ENCODE peak calls at places on chromosomes 3 and 15, in ten cellular contexts. W, H, Q, G, Y, J, U, V, O and E are unnamed samples.

GRCh38 chr15:59501531-59502113 is 63.6 kb downstream of the FAM81A start:
- DNase-seq in G (no peak), W (peak; percentile 82), Q (no peak), U (no peak), H (no peak), J (peak; percentile 57), Y (no peak), O (peak; percentile 47), V (no peak), E (peak; percentile 29)

GRCh38 chr3:24428470-24428869 is 66.2 kb downstream of the THRB start:
- DNase-seq in H (no peak), Y (no peak), U (no peak), O (no peak), V (no peak), Q (no peak), W (no peak), G (no peak), J (no peak), E (no peak)

GRCh38 chr3:50599716-50600118 is 11.9 kb downstream of the CISH start:
- DNase-seq in W (no peak), G (peak; percentile 60), O (no peak), U (no peak), Q (no peak), J (no peak), Y (no peak), H (no peak), V (no peak), E (no peak)

GRCh38 chr15:92429378-92430066 is 35.8 kb downstream of the ST8SIA2 start:
- DNase-seq in U (no peak), G (no peak), Q (peak; percentile 3), W (peak; percentile 36), Y (no peak), J (no peak), V (no peak), H (peak; percentile 18), O (peak; percentile 28), E (peak; percentile 52)

GRCh38 chr3:182308328-182308727 is 485.0 kb upstream of the ATP11B start:
- DNase-seq in Y (no peak), U (no peak), G (no peak), J (no peak), V (no peak), O (no peak), Q (no peak), W (no peak), H (no peak), E (no peak)

GRCh38 chr15:85607141-85607806 is 187.5 kb downstream of the KLHL25 start:
- DNase-seq in G (no peak), W (peak; percentile 79), U (no peak), V (no peak), H (no peak), Y (no peak), O (no peak), Q (no peak), J (no peak), E (no peak)

GRCh38 chr3:36769926-36770325 is 5.6 kb upstream of the DCLK3 start:
- DNase-seq in W (no peak), Y (no peak), U (no peak), Q (no peak), H (no peak), J (no peak), G (no peak), O (no peak), V (no peak), E (no peak)

GRCh38 chr3:40971191-40972168 is 227.8 kb upstream of the CTNNB1 start:
- DNase-seq in G (peak; percentile 46), O (peak; percentile 95), W (peak; percentile 100), V (peak; percentile 75), Q (no peak), H (no peak), U (no peak), J (peak; percentile 73), Y (peak; percentile 95), E (peak; percentile 20)

GRCh38 chr3:113736548-113737089 is 9.4 kb downstream of the NAA50 start:
- DNase-seq in U (no peak), J (no peak), Q (no peak), O (no peak), Y (no peak), G (no peak), W (peak; percentile 83), H (no peak), V (peak; percentile 43), E (peak; percentile 46)

GRCh38 chr15:40377606-40378005 is 4.9 kb upstream of the KNSTRN start:
- DNase-seq in H (no peak), G (no peak), Q (no peak), Y (no peak), U (no peak), W (no peak), O (no peak), J (no peak), V (no peak), E (no peak)

GRCh38 chr15:73582961-73583360 is 50.2 kb downstream of the NPTN start:
- DNase-seq in G (no peak), H (no peak), V (no peak), Q (no peak), U (no peak), O (no peak), W (no peak), Y (no peak), J (no peak), E (no peak)

GRCh38 chr15:93040288-93041158 is 48.5 kb downstream of the RGMA start:
- DNase-seq in O (no peak), G (peak; percentile 23), W (no peak), V (no peak), U (no peak), Q (no peak), Y (no peak), J (no peak), H (no peak), E (no peak)

GRCh38 chr3:187919990-187920389 is 174.7 kb upstream of the BCL6 start:
- DNase-seq in J (no peak), Y (no peak), O (no peak), Q (no peak), W (peak; percentile 6), G (no peak), H (no peak), V (no peak), U (no peak), E (no peak)

GRCh38 chr15:58474741-58475323 is 43.0 kb downstream of the LIPC start:
- DNase-seq in J (no peak), Y (no peak), U (no peak), H (no peak), G (no peak), O (no peak), W (no peak), Q (no peak), V (no peak), E (no peak)

GRCh38 chr3:127089487-127090145 is 103.3 kb upstream of the PRR23E start:
- DNase-seq in G (no peak), Y (no peak), U (no peak), H (no peak), J (no peak), W (peak; percentile 84), Q (peak; percentile 86), O (no peak), V (no peak), E (peak; percentile 31)

GRCh38 chr15:64651573-64652260 is 123.7 kb downstream of the RBPMS2 start:
- DNase-seq in Y (no peak), V (peak; percentile 60), J (no peak), O (no peak), U (no peak), Q (no peak), G (no peak), H (no peak), W (no peak), E (peak; percentile 10)

GRCh38 chr15:64904189-64904588 is 7.5 kb upstream of the ANKDD1A start:
- DNase-seq in J (no peak), V (no peak), U (no peak), O (no peak), Y (no peak), W (no peak), G (no peak), H (no peak), Q (no peak), E (no peak)

GRCh38 chr3:102083971-102084370 is 234.7 kb downstream of the NFKBIZ start:
- DNase-seq in Q (no peak), J (no peak), H (no peak), V (no peak), G (no peak), Y (no peak), W (peak; percentile 55), U (no peak), O (no peak), E (no peak)

GRCh38 chr15:100856847-100857246 is 22.8 kb upstream of the ALDH1A3 start:
- DNase-seq in J (no peak), W (no peak), Y (no peak), U (no peak), Q (no peak), G (no peak), O (no peak), H (no peak), V (no peak), E (no peak)

GRCh38 chr3:178707632-178708031 is 171.4 kb downstream of the KCNMB2 start:
- DNase-seq in H (no peak), W (no peak), U (no peak), O (no peak), J (no peak), Q (peak; percentile 47), G (no peak), Y (no peak), V (no peak), E (no peak)

GRCh38 chr15:83046558-83047127 is 20.4 kb downstream of the BTBD1 start:
- DNase-seq in H (no peak), O (peak; percentile 20), U (no peak), Y (no peak), J (no peak), G (no peak), V (no peak), W (peak; percentile 80), Q (no peak), E (no peak)